ENCODE peak calls at places on chromosomes 16 and 17, in five cellular contexts. One of them, this sample, is unnamed. For H3K27me3 and H3K4me1, the result is how much of the 10 kb centered on the place peaks cover.

GRCh38 chr17:41907185-41907556 is 11.6 kb downstream of the ACLY start:
- DNase-seq in CD4-positive, CD25-positive, alpha-beta regulatory T cell: no peak
- DNase-seq in psoas muscle: no peak
- DNase-seq in HCT116: no peak
- DNase-seq in transverse colon: no peak
- DNase-seq in this sample: no peak

GRCh38 chr17:39800540-39800939 is 62.8 kb downstream of the GRB7 start:
- DNase-seq in CD4-positive, CD25-positive, alpha-beta regulatory T cell: peak
- DNase-seq in psoas muscle: no peak
- DNase-seq in HCT116: no peak
- DNase-seq in transverse colon: peak
- DNase-seq in this sample: no peak

GRCh38 chr16:88817785-88818609 is 6.3 kb upstream of the APRT start:
- DNase-seq in CD4-positive, CD25-positive, alpha-beta regulatory T cell: no peak
- DNase-seq in psoas muscle: no peak
- DNase-seq in HCT116: no peak
- DNase-seq in transverse colon: no peak
- DNase-seq in this sample: no peak

GRCh38 chr17:38915639-38915995 is 9.8 kb upstream of the LASP1NB start:
- DNase-seq in CD4-positive, CD25-positive, alpha-beta regulatory T cell: no peak
- DNase-seq in psoas muscle: no peak
- DNase-seq in HCT116: no peak
- DNase-seq in transverse colon: no peak
- DNase-seq in this sample: no peak

GRCh38 chr16:53912155-53912554 is 208.2 kb downstream of the FTO start:
- DNase-seq in CD4-positive, CD25-positive, alpha-beta regulatory T cell: peak
- DNase-seq in psoas muscle: no peak
- DNase-seq in HCT116: no peak
- DNase-seq in transverse colon: no peak
- DNase-seq in this sample: peak

GRCh38 chr16:62363451-62363850 is 327.2 kb upstream of the CDH8 start:
- DNase-seq in CD4-positive, CD25-positive, alpha-beta regulatory T cell: no peak
- DNase-seq in psoas muscle: no peak
- DNase-seq in HCT116: no peak
- DNase-seq in transverse colon: no peak
- DNase-seq in this sample: no peak

GRCh38 chr16:12559714-12560113 is 244.0 kb downstream of the CPPED1 start:
- DNase-seq in CD4-positive, CD25-positive, alpha-beta regulatory T cell: no peak
- DNase-seq in psoas muscle: no peak
- DNase-seq in HCT116: no peak
- DNase-seq in transverse colon: no peak
- DNase-seq in this sample: no peak

GRCh38 chr17:17348872-17349723 is 45.9 kb downstream of the NT5M start:
- DNase-seq in CD4-positive, CD25-positive, alpha-beta regulatory T cell: no peak
- DNase-seq in psoas muscle: no peak
- DNase-seq in HCT116: no peak
- DNase-seq in transverse colon: no peak
- DNase-seq in this sample: peak

GRCh38 chr16:19817122-19817521 is 67.5 kb downstream of the GPRC5B start:
- DNase-seq in CD4-positive, CD25-positive, alpha-beta regulatory T cell: no peak
- DNase-seq in psoas muscle: no peak
- DNase-seq in HCT116: no peak
- DNase-seq in transverse colon: no peak
- DNase-seq in this sample: no peak

GRCh38 chr17:1542316-1542715 is 20.3 kb downstream of the PITPNA start:
- DNase-seq in CD4-positive, CD25-positive, alpha-beta regulatory T cell: no peak
- DNase-seq in psoas muscle: no peak
- DNase-seq in HCT116: no peak
- DNase-seq in transverse colon: no peak
- DNase-seq in this sample: no peak

GRCh38 chr17:35895602-35896001 is 15.4 kb upstream of the CCL5 start:
- DNase-seq in CD4-positive, CD25-positive, alpha-beta regulatory T cell: no peak
- DNase-seq in psoas muscle: no peak
- DNase-seq in HCT116: no peak
- DNase-seq in transverse colon: no peak
- DNase-seq in this sample: no peak

GRCh38 chr16:47311738-47312505 is 148.9 kb downstream of the ITFG1 start:
- DNase-seq in CD4-positive, CD25-positive, alpha-beta regulatory T cell: no peak
- DNase-seq in psoas muscle: no peak
- DNase-seq in HCT116: peak
- DNase-seq in transverse colon: no peak
- DNase-seq in this sample: peak

GRCh38 chr16:19486744-19487325 is 35.1 kb downstream of the GDE1 start:
- DNase-seq in CD4-positive, CD25-positive, alpha-beta regulatory T cell: no peak
- DNase-seq in psoas muscle: no peak
- DNase-seq in HCT116: no peak
- DNase-seq in transverse colon: no peak
- DNase-seq in this sample: no peak

GRCh38 chr17:63696381-63696961 is 3.5 kb downstream of the LIMD2 start:
- DNase-seq in CD4-positive, CD25-positive, alpha-beta regulatory T cell: peak
- DNase-seq in psoas muscle: no peak
- DNase-seq in HCT116: peak
- DNase-seq in transverse colon: peak
- DNase-seq in this sample: no peak

GRCh38 chr16:424623-425081 is 797 bp upstream of the RAB11FIP3 start:
- DNase-seq in CD4-positive, CD25-positive, alpha-beta regulatory T cell: peak
- DNase-seq in psoas muscle: peak
- DNase-seq in HCT116: no peak
- DNase-seq in transverse colon: peak
- DNase-seq in this sample: no peak

GRCh38 chr17:4658478-4659305 is 17.2 kb upstream of the ALOX15 start:
- DNase-seq in CD4-positive, CD25-positive, alpha-beta regulatory T cell: no peak
- DNase-seq in psoas muscle: no peak
- DNase-seq in HCT116: no peak
- DNase-seq in transverse colon: no peak
- DNase-seq in this sample: peak

GRCh38 chr16:71428883-71429282 is 13.0 kb downstream of the TLE7 start:
- DNase-seq in CD4-positive, CD25-positive, alpha-beta regulatory T cell: no peak
- DNase-seq in psoas muscle: no peak
- DNase-seq in HCT116: no peak
- DNase-seq in transverse colon: no peak
- DNase-seq in this sample: no peak

GRCh38 chr16:50093607-50094570 is 28.1 kb downstream of the HEATR3 start:
- DNase-seq in CD4-positive, CD25-positive, alpha-beta regulatory T cell: peak
- DNase-seq in psoas muscle: peak
- DNase-seq in HCT116: no peak
- DNase-seq in transverse colon: peak
- DNase-seq in this sample: no peak

GRCh38 chr16:71626858-71627213 is 852 bp downstream of the MARVELD3 start:
- DNase-seq in CD4-positive, CD25-positive, alpha-beta regulatory T cell: no peak
- DNase-seq in psoas muscle: no peak
- DNase-seq in HCT116: peak
- DNase-seq in transverse colon: peak
- DNase-seq in this sample: peak

GRCh38 chr16:79272141-79272577 is 328.4 kb downstream of the MAF start:
- DNase-seq in CD4-positive, CD25-positive, alpha-beta regulatory T cell: peak
- DNase-seq in psoas muscle: no peak
- DNase-seq in HCT116: no peak
- DNase-seq in transverse colon: peak
- DNase-seq in this sample: no peak

GRCh38 chr17:17540278-17540906 is 44.2 kb upstream of the RASD1 start:
- DNase-seq in CD4-positive, CD25-positive, alpha-beta regulatory T cell: no peak
- DNase-seq in psoas muscle: peak
- DNase-seq in HCT116: no peak
- DNase-seq in transverse colon: no peak
- DNase-seq in this sample: no peak

GRCh38 chr16:66915041-66915440 is 3.6 kb downstream of the CDH16 start:
- DNase-seq in CD4-positive, CD25-positive, alpha-beta regulatory T cell: no peak
- DNase-seq in psoas muscle: no peak
- DNase-seq in HCT116: no peak
- DNase-seq in transverse colon: no peak
- DNase-seq in this sample: no peak

GRCh38 chr17:13462161-13462560 is 139.6 kb downstream of the HS3ST3A1 start:
- DNase-seq in CD4-positive, CD25-positive, alpha-beta regulatory T cell: no peak
- DNase-seq in psoas muscle: no peak
- DNase-seq in HCT116: no peak
- DNase-seq in transverse colon: no peak
- DNase-seq in this sample: no peak

GRCh38 chr17:4332296-4332970 is 34.0 kb downstream of the UBE2G1 start:
- DNase-seq in CD4-positive, CD25-positive, alpha-beta regulatory T cell: no peak
- DNase-seq in psoas muscle: no peak
- DNase-seq in HCT116: no peak
- DNase-seq in transverse colon: no peak
- DNase-seq in this sample: peak

GRCh38 chr17:80477647-80478478 is 1.5 kb upstream of the NPTX1 start:
- DNase-seq in CD4-positive, CD25-positive, alpha-beta regulatory T cell: no peak
- DNase-seq in psoas muscle: peak
- DNase-seq in HCT116: no peak
- DNase-seq in transverse colon: peak
- DNase-seq in this sample: peak

GRCh38 chr16:7351572-7351971 is 18.9 kb downstream of the RBFOX1 start:
- DNase-seq in CD4-positive, CD25-positive, alpha-beta regulatory T cell: no peak
- DNase-seq in psoas muscle: no peak
- DNase-seq in HCT116: no peak
- DNase-seq in transverse colon: no peak
- DNase-seq in this sample: no peak

GRCh38 chr17:9018731-9019130 is 2.6 kb upstream of the NTN1 start:
- DNase-seq in CD4-positive, CD25-positive, alpha-beta regulatory T cell: no peak
- DNase-seq in psoas muscle: no peak
- DNase-seq in HCT116: no peak
- DNase-seq in transverse colon: no peak
- DNase-seq in this sample: no peak

GRCh38 chr17:9020824-9021157 is 519 bp upstream of the NTN1 start:
- DNase-seq in CD4-positive, CD25-positive, alpha-beta regulatory T cell: no peak
- DNase-seq in psoas muscle: peak
- DNase-seq in HCT116: no peak
- DNase-seq in transverse colon: no peak
- DNase-seq in this sample: no peak

GRCh38 chr17:9021985-9022552 is 759 bp downstream of the NTN1 start:
- DNase-seq in CD4-positive, CD25-positive, alpha-beta regulatory T cell: no peak
- DNase-seq in psoas muscle: peak
- DNase-seq in HCT116: no peak
- DNase-seq in transverse colon: no peak
- DNase-seq in this sample: peak

GRCh38 chr17:9021158-9021984 is at the start of gene NTN1:
- DNase-seq in CD4-positive, CD25-positive, alpha-beta regulatory T cell: no peak
- DNase-seq in psoas muscle: peak
- DNase-seq in HCT116: no peak
- DNase-seq in transverse colon: peak
- DNase-seq in this sample: peak

DNA sequence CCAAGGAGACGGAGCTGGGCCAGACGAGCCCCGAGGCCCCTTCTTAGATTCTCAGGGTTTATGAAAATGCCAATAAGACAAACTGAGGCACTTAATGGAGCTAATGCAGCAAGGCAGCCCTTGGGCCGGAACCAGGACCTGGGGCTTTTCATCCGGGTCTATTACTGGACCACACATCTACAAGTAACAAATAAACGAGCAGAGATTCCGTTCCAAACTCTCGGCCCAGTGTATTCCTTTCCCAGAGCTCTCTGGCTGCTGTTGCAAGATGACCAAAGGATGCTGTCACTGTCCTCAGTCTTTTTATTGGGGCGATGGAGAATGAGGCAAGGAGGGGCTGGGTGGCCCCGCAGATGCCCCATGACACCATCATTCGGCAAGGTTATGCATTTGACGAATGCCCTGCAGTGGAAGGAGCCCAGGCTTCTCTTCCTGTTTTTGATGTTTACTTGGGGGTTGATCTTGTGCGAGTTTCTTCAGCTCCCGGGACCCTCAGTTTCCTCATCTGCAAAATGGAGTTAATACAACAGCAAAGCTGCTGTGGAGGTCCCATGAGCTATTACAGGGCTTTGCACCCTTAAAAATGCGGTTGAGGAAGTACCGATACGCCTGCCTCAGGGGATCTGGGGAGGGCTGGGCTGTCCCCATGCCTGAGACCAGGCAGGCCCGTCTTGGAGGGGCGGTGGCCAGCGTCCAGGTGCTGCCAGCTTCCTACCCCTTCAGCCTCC is 1.1 kb upstream of the NTN1 start:
- DNase-seq in CD4-positive, CD25-positive, alpha-beta regulatory T cell: no peak
- DNase-seq in psoas muscle: no peak
- DNase-seq in HCT116: no peak
- DNase-seq in transverse colon: no peak
- DNase-seq in this sample: no peak
- H3K27me3 ChIP-seq in CD4-positive, CD25-positive, alpha-beta regulatory T cell: under half
- H3K27me3 ChIP-seq in psoas muscle: under half
- H3K27me3 ChIP-seq in HCT116: under half
- H3K27me3 ChIP-seq in transverse colon: half or more
- H3K27me3 ChIP-seq in this sample: half or more

GRCh38 chr16:57172891-57173290 is 12.9 kb downstream of the PSME3IP1 start:
- DNase-seq in CD4-positive, CD25-positive, alpha-beta regulatory T cell: no peak
- DNase-seq in psoas muscle: no peak
- DNase-seq in HCT116: no peak
- DNase-seq in transverse colon: no peak
- DNase-seq in this sample: no peak
- H3K27ac ChIP-seq in CD4-positive, CD25-positive, alpha-beta regulatory T cell: no peak
- H3K27ac ChIP-seq in psoas muscle: no peak
- H3K27ac ChIP-seq in HCT116: no peak
- H3K27ac ChIP-seq in transverse colon: no peak
- H3K27ac ChIP-seq in this sample: no peak

DNA sequence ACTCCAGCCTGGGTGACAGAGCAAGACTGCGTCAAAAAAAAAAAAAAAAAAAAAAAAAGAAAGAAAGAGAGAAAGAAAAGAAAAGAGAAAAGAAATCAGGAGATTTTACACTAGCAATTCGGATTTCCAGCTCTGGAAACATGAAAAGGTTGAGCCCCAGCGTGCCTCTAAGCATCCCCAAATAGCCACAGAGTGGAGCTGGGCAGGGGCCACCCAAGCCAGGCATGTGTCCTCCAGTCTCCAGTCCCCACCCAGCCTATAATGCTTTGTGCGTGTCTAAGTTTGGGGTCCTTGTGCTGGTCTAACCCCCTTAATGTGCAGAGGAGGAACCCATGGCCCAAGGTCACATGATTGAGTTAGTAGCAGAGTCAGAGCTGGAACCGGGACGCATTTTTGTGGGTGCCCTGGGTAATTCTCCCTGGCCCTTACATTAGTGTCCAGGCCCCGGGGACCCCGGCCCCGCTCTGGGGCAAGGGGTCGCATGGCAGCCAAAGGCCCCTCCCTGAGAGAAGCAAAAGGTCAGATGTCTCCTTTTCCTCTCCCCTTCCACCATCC is 19.9 kb downstream of the ADAM11 start:
- DNase-seq in CD4-positive, CD25-positive, alpha-beta regulatory T cell: no peak
- DNase-seq in psoas muscle: no peak
- DNase-seq in HCT116: no peak
- DNase-seq in transverse colon: no peak
- DNase-seq in this sample: no peak
- H3K4me1 ChIP-seq in CD4-positive, CD25-positive, alpha-beta regulatory T cell: under half
- H3K4me1 ChIP-seq in psoas muscle: under half
- H3K4me1 ChIP-seq in HCT116: under half
- H3K4me1 ChIP-seq in transverse colon: under half
- H3K4me1 ChIP-seq in this sample: under half

GRCh38 chr17:15944720-15945492 is at the start of gene ADORA2B:
- DNase-seq in CD4-positive, CD25-positive, alpha-beta regulatory T cell: peak
- DNase-seq in psoas muscle: peak
- DNase-seq in HCT116: no peak
- DNase-seq in transverse colon: peak
- DNase-seq in this sample: peak

GRCh38 chr17:15946611-15947120 is 1.7 kb downstream of the ADORA2B start:
- DNase-seq in CD4-positive, CD25-positive, alpha-beta regulatory T cell: no peak
- DNase-seq in psoas muscle: no peak
- DNase-seq in HCT116: no peak
- DNase-seq in transverse colon: peak
- DNase-seq in this sample: no peak

GRCh38 chr17:15945493-15946209 is 721 bp downstream of the ADORA2B start:
- DNase-seq in CD4-positive, CD25-positive, alpha-beta regulatory T cell: no peak
- DNase-seq in psoas muscle: no peak
- DNase-seq in HCT116: no peak
- DNase-seq in transverse colon: peak
- DNase-seq in this sample: no peak

GRCh38 chr17:15947976-15948752 is 3.2 kb downstream of the ADORA2B start:
- DNase-seq in CD4-positive, CD25-positive, alpha-beta regulatory T cell: no peak
- DNase-seq in psoas muscle: no peak
- DNase-seq in HCT116: no peak
- DNase-seq in transverse colon: peak
- DNase-seq in this sample: no peak

GRCh38 chr17:15947331-15947730 is 2.4 kb downstream of the ADORA2B start:
- DNase-seq in CD4-positive, CD25-positive, alpha-beta regulatory T cell: no peak
- DNase-seq in psoas muscle: no peak
- DNase-seq in HCT116: no peak
- DNase-seq in transverse colon: peak
- DNase-seq in this sample: no peak
- H3K27me3 ChIP-seq in CD4-positive, CD25-positive, alpha-beta regulatory T cell: under half
- H3K27me3 ChIP-seq in psoas muscle: under half
- H3K27me3 ChIP-seq in HCT116: under half
- H3K27me3 ChIP-seq in transverse colon: under half
- H3K27me3 ChIP-seq in this sample: under half

This sample was measured in hepatocyte.